ENCODE peak calls at places on chromosome 9, in seven cellular contexts. F, L, R, T, P, I and S are unnamed samples.

GRCh38 chr9:18233311-18233710 is 240.6 kb upstream of the ADAMTSL1 start:
- DNase-seq in F (no peak), L (no peak), R (no peak), T (no peak), P (no peak), I (no peak), S (no peak)

GRCh38 chr9:81473708-81474107 is 215.6 kb downstream of the TLE1 start:
- DNase-seq in F (no peak), L (no peak), R (no peak), T (no peak), P (no peak), I (no peak), S (no peak)

GRCh38 chr9:86713970-86714369 is 233.3 kb downstream of the GAS1 start:
- DNase-seq in F (no peak), L (no peak), R (no peak), T (no peak), P (no peak), I (no peak), S (no peak)

GRCh38 chr9:106974341-106974740 is 111.4 kb downstream of the ZNF462 start:
- DNase-seq in F (no peak), L (no peak), R (no peak), T (no peak), P (no peak), I (no peak), S (no peak)

GRCh38 chr9:84343111-84343521 is 2.6 kb upstream of the SLC28A3 start:
- DNase-seq in F (no peak), L (no peak), R (peak; percentile 68), T (peak; percentile 35), P (no peak), I (no peak), S (no peak)

GRCh38 chr9:123710299-123710698 is 219.6 kb downstream of the DENND1A start:
- DNase-seq in F (no peak), L (no peak), R (peak; percentile 93), T (peak; percentile 68), P (no peak), I (no peak), S (no peak)

GRCh38 chr9:127877566-127877998 is at the start of gene AK1:
- DNase-seq in F (peak; percentile 83), L (peak; percentile 84), R (peak; percentile 41), T (peak; percentile 85), P (no peak), I (peak; percentile 64), S (peak; percentile 72)

GRCh38 chr9:92774274-92774673 is 9.6 kb upstream of the BICD2 start:
- DNase-seq in F (no peak), L (no peak), R (peak; percentile 98), T (peak; percentile 38), P (no peak), I (peak; percentile 18), S (no peak)

GRCh38 chr9:124260769-124261603 is 3.2 kb downstream of the NEK6 start:
- DNase-seq in F (no peak), L (peak; percentile 58), R (peak; percentile 76), T (peak; percentile 86), P (no peak), I (no peak), S (no peak)

GRCh38 chr9:88532320-88532719 is 2.7 kb upstream of the NXNL2 start:
- DNase-seq in F (peak; percentile 45), L (peak; percentile 40), R (peak; percentile 86), T (no peak), P (no peak), I (peak; percentile 93), S (no peak)

GRCh38 chr9:85515021-85515420 is 226.7 kb downstream of the AGTPBP1 start:
- DNase-seq in F (no peak), L (no peak), R (no peak), T (no peak), P (no peak), I (no peak), S (no peak)

GRCh38 chr9:125986966-125987365 is 239.8 kb downstream of the PBX3 start:
- DNase-seq in F (no peak), L (no peak), R (no peak), T (no peak), P (no peak), I (no peak), S (no peak)

GRCh38 chr9:2963307-2963706 is 119.4 kb upstream of the PUM3 start:
- DNase-seq in F (no peak), L (no peak), R (no peak), T (no peak), P (no peak), I (no peak), S (no peak)

GRCh38 chr9:134396258-134396742 is 70.0 kb downstream of the RXRA start:
- DNase-seq in F (no peak), L (no peak), R (no peak), T (no peak), P (peak; percentile 36), I (peak; percentile 68), S (no peak)

GRCh38 chr9:70484232-70485130 is 70.0 kb upstream of the KLF9 start:
- DNase-seq in F (peak; percentile 33), L (no peak), R (peak; percentile 90), T (peak; percentile 89), P (no peak), I (peak; percentile 58), S (no peak)

GRCh38 chr9:14315754-14316573 is 2.0 kb upstream of the NFIB start:
- DNase-seq in F (peak; percentile 49), L (peak; percentile 41), R (peak; percentile 54), T (no peak), P (no peak), I (no peak), S (no peak)

GRCh38 chr9:132409828-132410528 is at the start of gene CFAP77:
- DNase-seq in F (peak; percentile 62), L (no peak), R (peak; percentile 51), T (peak; percentile 88), P (peak; percentile 33), I (peak; percentile 71), S (no peak)

GRCh38 chr9:90815183-90815943 is 13.7 kb downstream of the SYK start:
- DNase-seq in F (no peak), L (no peak), R (no peak), T (no peak), P (no peak), I (peak; percentile 77), S (no peak)

GRCh38 chr9:127522727-127523126 is 71.4 kb downstream of the LRSAM1 start:
- DNase-seq in F (no peak), L (no peak), R (no peak), T (no peak), P (no peak), I (no peak), S (no peak)

GRCh38 chr9:107730691-107731090 is 241.1 kb upstream of the KLF4 start:
- DNase-seq in F (no peak), L (no peak), R (no peak), T (no peak), P (no peak), I (no peak), S (no peak)

GRCh38 chr9:129506041-129506440 is 114.9 kb downstream of the C9orf50 start:
- DNase-seq in F (no peak), L (no peak), R (no peak), T (no peak), P (no peak), I (no peak), S (no peak)

GRCh38 chr9:109969559-109970237 is 189.7 kb downstream of the PALM2AKAP2 start:
- DNase-seq in F (no peak), L (no peak), R (no peak), T (no peak), P (no peak), I (no peak), S (no peak)

GRCh38 chr9:26310294-26310693 is 582.3 kb downstream of the CAAP1 start:
- DNase-seq in F (no peak), L (no peak), R (peak; percentile 77), T (no peak), P (no peak), I (no peak), S (no peak)

GRCh38 chr9:133595910-133596309 is 13.3 kb downstream of the FAM163B start:
- DNase-seq in F (no peak), L (no peak), R (no peak), T (no peak), P (no peak), I (no peak), S (no peak)

GRCh38 chr9:33924978-33925797 is 108.2 kb downstream of the UBE2R2 start:
- DNase-seq in F (peak; percentile 60), L (no peak), R (peak; percentile 57), T (peak; percentile 13), P (no peak), I (peak; percentile 68), S (peak; percentile 29)

GRCh38 chr9:137745541-137745991 is 126.8 kb downstream of the EHMT1 start:
- DNase-seq in F (peak; percentile 51), L (no peak), R (peak; percentile 78), T (peak; percentile 55), P (no peak), I (peak; percentile 23), S (no peak)

GRCh38 chr9:136346157-136346481 is 17.4 kb downstream of the DNLZ start:
- DNase-seq in F (no peak), L (no peak), R (no peak), T (no peak), P (no peak), I (no peak), S (no peak)

GRCh38 chr9:122058051-122058450 is 35.1 kb downstream of the TTLL11 start:
- DNase-seq in F (no peak), L (no peak), R (no peak), T (no peak), P (no peak), I (no peak), S (no peak)

GRCh38 chr9:121771851-121772599 is 120.6 kb downstream of the DAB2IP start:
- DNase-seq in F (peak; percentile 2), L (no peak), R (no peak), T (no peak), P (no peak), I (no peak), S (no peak)

GRCh38 chr9:80175286-80175906 is 603.6 kb downstream of the TLE4 start:
- DNase-seq in F (peak; percentile 43), L (no peak), R (peak; percentile 51), T (peak; percentile 17), P (no peak), I (peak; percentile 56), S (no peak)

GRCh38 chr9:77276799-77277198 is 99.5 kb downstream of the VPS13A start:
- DNase-seq in F (no peak), L (no peak), R (no peak), T (no peak), P (no peak), I (no peak), S (no peak)